ENCODE peak calls at places on chromosomes 3 and 15, in four cellular contexts. S is GM12865, U is HepG2, E is NB4. R is an unnamed sample.
A peak's percentile ranks its signal among the peaks of the same experiment; 100 is the strongest.

GRCh38 chr3:194148383-194148782 is 12.4 kb downstream of the HES1 start:
- DNase-seq in E (no peak), U (no peak), S (no peak), R (no peak)

GRCh38 chr15:71802770-71803169 is 7.6 kb upstream of the NR2E3 start:
- DNase-seq in E (peak; percentile 14), S (peak; percentile 49), U (no peak), R (peak; percentile 58)

GRCh38 chr3:85164446-85164845 is 205.7 kb downstream of the CADM2 start:
- DNase-seq in E (no peak), U (no peak), S (no peak), R (no peak)

GRCh38 chr3:102646557-102646956 is 211.7 kb downstream of the ZPLD1 start:
- DNase-seq in E (no peak), U (no peak), S (no peak), R (no peak)

GRCh38 chr3:123788706-123789105 is 95.4 kb downstream of the MYLK start:
- DNase-seq in E (no peak), S (no peak), U (no peak), R (no peak)

GRCh38 chr15:38217181-38217580 is 35.5 kb upstream of the SPRED1 start:
- DNase-seq in E (peak; percentile 5), S (peak; percentile 9), U (no peak), R (no peak)

GRCh38 chr3:39101022-39101689 is 6.3 kb downstream of the GORASP1 start:
- DNase-seq in E (peak; percentile 60), U (peak; percentile 29), S (peak; percentile 70), R (peak; percentile 82)

GRCh38 chr15:67815036-67815592 is 10.2 kb upstream of the SKOR1 start:
- DNase-seq in E (no peak), U (no peak), S (no peak), R (no peak)

GRCh38 chr3:89038864-89039263 is 68.6 kb upstream of the EPHA3 start:
- DNase-seq in S (no peak), E (no peak), U (no peak), R (no peak)

GRCh38 chr3:173078525-173078924 is 62.5 kb downstream of the SPATA16 start:
- DNase-seq in S (no peak), E (no peak), U (no peak), R (no peak)

GRCh38 chr3:58299839-58300516 is 6.1 kb upstream of the RPP14 start:
- DNase-seq in U (peak; percentile 25), S (peak; percentile 47), E (peak; percentile 23), R (peak; percentile 54)

GRCh38 chr15:72229076-72229946 is 1.7 kb downstream of the PKM start:
- DNase-seq in S (peak; percentile 75), E (peak; percentile 37), U (no peak), R (peak; percentile 32)

GRCh38 chr3:127652246-127652995 is 20.3 kb upstream of the ABTB1 start:
- DNase-seq in U (peak; percentile 37), E (peak; percentile 63), S (peak; percentile 71), R (peak; percentile 69)

GRCh38 chr3:33665294-33665693 is 52.8 kb downstream of the CLASP2 start:
- DNase-seq in U (no peak), E (peak; percentile 27), S (no peak), R (no peak)

GRCh38 chr3:106817706-106818105 is 559.5 kb upstream of the CCDC54 start:
- DNase-seq in E (no peak), U (no peak), S (no peak), R (no peak)

GRCh38 chr3:41095702-41096101 is 103.6 kb upstream of the CTNNB1 start:
- DNase-seq in U (no peak), E (no peak), S (no peak), R (no peak)

GRCh38 chr3:188064831-188065493 is 89.0 kb upstream of the LPP start:
- DNase-seq in E (no peak), U (peak; percentile 57), S (no peak), R (no peak)

GRCh38 chr15:92845109-92845508 is 55.0 kb upstream of the CHD2 start:
- DNase-seq in U (peak; percentile 28), S (peak; percentile 79), E (peak; percentile 88), R (peak; percentile 41)

GRCh38 chr3:197718904-197719303 is 17.8 kb downstream of the RUBCN start:
- DNase-seq in U (peak; percentile 64), E (no peak), S (no peak), R (no peak)

GRCh38 chr3:53195602-53196574 is 34.9 kb downstream of the PRKCD start:
- DNase-seq in U (no peak), E (peak; percentile 76), S (peak; percentile 80), R (peak; percentile 77)

DNA sequence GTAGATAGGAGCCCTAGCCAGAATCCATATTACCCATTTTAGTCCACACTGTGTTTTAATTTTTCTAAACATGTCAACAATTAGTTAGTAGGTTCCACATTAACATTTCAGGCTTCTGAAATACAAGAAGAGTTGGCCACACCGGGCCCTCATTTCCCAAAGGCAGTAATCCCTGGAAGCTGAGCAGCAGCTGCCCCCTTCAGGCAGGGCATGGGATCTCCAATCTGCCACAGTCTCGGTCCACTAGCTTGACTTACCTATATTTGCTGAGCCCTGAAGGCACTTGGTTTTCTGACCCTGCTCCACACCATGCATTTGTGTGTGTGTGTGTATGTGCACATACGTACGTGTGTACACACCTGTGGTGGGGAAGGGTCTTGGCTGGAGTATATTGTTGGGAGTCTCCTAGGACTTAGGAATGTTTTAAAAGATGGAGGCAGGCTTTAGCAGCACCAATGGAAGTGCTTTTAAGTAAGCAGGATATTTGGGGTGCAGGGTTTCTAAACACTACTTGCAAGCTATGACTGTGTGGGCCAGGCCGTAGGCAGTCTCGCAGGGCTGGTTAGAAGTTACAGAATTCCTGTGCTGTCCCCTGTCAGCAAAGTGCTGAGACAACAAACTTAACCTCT is 71.2 kb upstream of the SOX14 start:
- DNase-seq in U (peak; percentile 31), S (peak; percentile 58), E (peak; percentile 58), R (peak; percentile 32)
- TF ChIP-seq CTCF in U (peak; percentile 82), S (peak; percentile 73), E (peak; percentile 84), R (no peak)

GRCh38 chr3:27483117-27484001 is 825 bp downstream of the SLC4A7 start:
- DNase-seq in U (peak; percentile 35), S (peak; percentile 85), E (peak; percentile 82), R (peak; percentile 56)
- TF ChIP-seq CTCF in U (no peak), S (no peak), E (no peak), R (no peak)

DNA sequence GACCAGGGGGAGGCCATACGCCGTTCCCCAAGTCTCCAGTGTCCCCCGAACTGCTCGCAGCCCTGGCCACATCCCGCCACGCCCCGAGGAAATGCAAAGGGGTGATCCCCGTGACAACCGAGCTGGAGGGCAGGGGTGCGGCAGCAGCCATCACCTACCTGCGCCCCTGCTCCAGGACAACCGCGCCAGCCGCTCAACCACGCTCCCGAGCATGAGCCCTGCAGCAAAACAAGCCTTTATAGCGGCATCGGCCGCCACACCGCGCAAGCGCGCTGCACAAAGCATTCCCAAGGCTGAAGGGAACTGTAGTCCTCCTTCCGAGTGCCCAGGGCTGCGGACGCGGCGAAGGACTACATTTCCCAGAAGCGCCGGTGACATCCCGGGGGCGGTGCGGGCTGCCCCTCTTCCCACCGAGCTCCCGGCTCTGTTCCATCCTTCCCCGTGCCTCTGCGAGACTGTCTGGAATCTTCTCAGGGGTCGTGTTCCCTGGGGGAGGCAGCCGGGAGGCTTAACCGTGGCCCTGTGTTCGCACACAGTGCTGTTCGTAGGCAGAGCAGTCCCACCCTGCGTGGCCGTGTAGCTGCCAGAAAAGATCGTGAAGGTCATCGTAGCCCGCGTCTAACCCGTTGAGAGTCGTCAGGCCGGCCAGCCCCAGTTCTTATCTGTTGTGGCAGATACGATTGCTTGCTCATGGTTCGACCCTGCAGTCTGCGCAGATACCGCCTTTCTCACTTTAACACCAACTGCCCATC is at the start of gene ABCC5:
- DNase-seq in U (peak; percentile 85), E (peak; percentile 91), S (peak; percentile 92), R (peak; percentile 95)
- TF ChIP-seq CTCF in U (peak; percentile 42), E (no peak), S (no peak), R (no peak)

GRCh38 chr3:17973559-17973906 is 231.1 kb upstream of the TBC1D5 start:
- DNase-seq in S (no peak), E (no peak), U (peak; percentile 7), R (no peak)

GRCh38 chr3:17972476-17972875 is 230.0 kb upstream of the TBC1D5 start:
- DNase-seq in U (no peak), E (no peak), S (no peak), R (no peak)

GRCh38 chr3:17972889-17973558 is 230.6 kb upstream of the TBC1D5 start:
- DNase-seq in E (no peak), U (no peak), S (no peak), R (no peak)

GRCh38 chr3:17972030-17972429 is 229.6 kb upstream of the TBC1D5 start:
- DNase-seq in U (no peak), S (no peak), E (no peak), R (no peak)

DNA sequence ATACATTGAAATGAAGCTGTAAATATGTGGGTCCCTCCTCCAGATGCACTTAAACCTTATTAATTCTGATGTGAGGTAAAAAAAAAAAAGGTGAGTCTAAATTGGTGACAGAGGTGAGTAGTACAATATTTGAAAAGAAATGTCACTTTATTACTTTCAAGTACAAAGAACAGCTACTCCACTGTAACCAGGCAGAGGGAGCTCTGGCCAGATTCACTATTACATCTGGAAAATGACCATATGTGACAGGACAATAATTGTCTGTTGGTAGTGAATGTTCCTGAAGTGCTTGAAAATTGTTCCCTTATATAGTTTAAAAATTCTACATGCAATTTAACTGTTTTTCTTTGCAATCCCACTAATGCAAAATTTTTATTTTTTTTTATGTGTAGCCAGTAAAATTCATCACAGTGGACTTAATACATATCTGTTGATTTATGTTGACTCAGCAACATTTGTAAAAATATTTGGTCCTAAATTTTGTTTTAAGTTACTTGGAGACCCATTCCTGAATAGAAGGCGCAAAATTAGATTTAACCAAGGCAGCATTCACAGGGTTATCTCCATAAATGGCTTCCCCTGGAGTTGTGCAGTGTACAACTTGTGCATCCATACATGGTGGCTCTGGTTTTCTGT is 231.9 kb upstream of the TBC1D5 start:
- DNase-seq in E (peak; percentile 54), U (no peak), S (no peak), R (no peak)
- TF ChIP-seq CTCF in E (peak; percentile 20), U (no peak), S (no peak), R (no peak)

DNA sequence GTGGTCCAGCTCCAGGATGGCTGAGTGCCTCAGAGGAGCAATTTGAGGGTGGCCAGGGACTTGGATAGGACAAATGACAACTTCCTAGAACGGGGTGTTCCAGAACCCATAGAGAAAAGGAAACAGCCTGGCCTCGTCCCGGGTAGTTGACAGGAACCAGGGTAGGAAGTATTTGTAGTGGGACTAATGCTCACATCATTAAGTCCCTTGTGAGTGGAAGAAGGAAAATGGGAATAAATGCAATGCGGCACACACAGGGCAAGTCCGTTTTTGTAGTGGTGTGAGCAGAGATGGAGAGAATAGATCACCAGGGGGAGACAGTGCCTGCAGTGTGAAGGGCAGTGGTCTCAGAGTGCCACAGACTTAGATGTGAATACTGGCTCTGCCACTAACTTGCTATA is 19.6 kb downstream of the TIMP4 start:
- DNase-seq in U (peak; percentile 33), S (peak; percentile 40), E (peak; percentile 78), R (no peak)
- TF ChIP-seq CTCF in U (peak; percentile 83), S (peak; percentile 34), E (peak; percentile 52), R (no peak)

GRCh38 chr3:61562810-61563613 is 1.6 kb downstream of the PTPRG start:
- DNase-seq in U (peak; percentile 20), E (no peak), S (no peak), R (peak; percentile 36)

GRCh38 chr3:61563614-61564404 is 2.4 kb downstream of the PTPRG start:
- DNase-seq in E (no peak), U (no peak), S (no peak), R (peak; percentile 24)

GRCh38 chr3:61565569-61565968 is 4.2 kb downstream of the PTPRG start:
- DNase-seq in U (no peak), E (no peak), S (no peak), R (no peak)

GRCh38 chr3:61562042-61562809 is 855 bp downstream of the PTPRG start:
- DNase-seq in S (no peak), U (no peak), E (no peak), R (peak; percentile 47)

GRCh38 chr3:61564405-61565059 is 3.2 kb downstream of the PTPRG start:
- DNase-seq in U (no peak), S (peak; percentile 10), E (no peak), R (peak; percentile 44)
- TF ChIP-seq CTCF in U (peak; percentile 65), S (peak; percentile 16), E (no peak), R (peak; percentile 18)

R was measured in GM20000.